ENCODE peak calls at places on chromosomes 3 and 15, in ten cellular contexts. D is neural progenitor cell, Y is breast epithelium, S is body of pancreas, V is tibial nerve, Z is neuronal stem cell, O is tibial artery, C is adrenal gland, F is heart left ventricle, A is pancreas. B is an unnamed sample.

GRCh38 chr15:38860682-38861081 is 296.1 kb upstream of the RASGRP1 start:
- DNase-seq in C (no peak), O (no peak), Y (no peak), F (no peak), D (no peak), S (no peak), Z (no peak), V (no peak), A (no peak), B (no peak)

GRCh38 chr3:99753268-99753975 is 64.2 kb upstream of the CMSS1 start:
- DNase-seq in Z (peak; percentile 50), D (peak; percentile 79), O (no peak), V (peak; percentile 22), Y (no peak), F (peak; percentile 27), A (no peak), C (no peak), S (peak; percentile 6), B (no peak)

GRCh38 chr15:52021128-52021671 is 2.2 kb downstream of the MAPK6 start:
- DNase-seq in C (peak; percentile 78), V (peak; percentile 16), Z (no peak), Y (no peak), S (peak; percentile 87), A (no peak), O (peak; percentile 53), F (peak; percentile 43), D (peak; percentile 24), B (no peak)

GRCh38 chr3:172135766-172136729 is 96.7 kb downstream of the FNDC3B start:
- DNase-seq in C (no peak), V (no peak), Z (no peak), S (no peak), F (no peak), O (no peak), D (no peak), Y (no peak), A (no peak), B (no peak)

GRCh38 chr3:100256724-100257123 is 4.1 kb upstream of the TBC1D23 start:
- DNase-seq in O (no peak), S (no peak), D (peak; percentile 14), A (no peak), V (no peak), F (no peak), C (no peak), Z (no peak), Y (no peak), B (no peak)

GRCh38 chr15:29690765-29691475 is 131.3 kb downstream of the TJP1 start:
- DNase-seq in S (no peak), C (no peak), Z (no peak), O (no peak), F (no peak), V (no peak), A (no peak), D (no peak), Y (no peak), B (no peak)

GRCh38 chr3:171468296-171468906 is 8.2 kb upstream of the TNIK start:
- DNase-seq in Y (no peak), S (no peak), D (no peak), O (no peak), F (no peak), A (no peak), Z (no peak), V (no peak), C (no peak), B (no peak)

GRCh38 chr3:12601072-12601471 is 44.2 kb downstream of the MKRN2 start:
- DNase-seq in Y (no peak), C (no peak), F (no peak), V (no peak), D (no peak), O (no peak), S (no peak), Z (no peak), A (no peak), B (no peak)

DNA sequence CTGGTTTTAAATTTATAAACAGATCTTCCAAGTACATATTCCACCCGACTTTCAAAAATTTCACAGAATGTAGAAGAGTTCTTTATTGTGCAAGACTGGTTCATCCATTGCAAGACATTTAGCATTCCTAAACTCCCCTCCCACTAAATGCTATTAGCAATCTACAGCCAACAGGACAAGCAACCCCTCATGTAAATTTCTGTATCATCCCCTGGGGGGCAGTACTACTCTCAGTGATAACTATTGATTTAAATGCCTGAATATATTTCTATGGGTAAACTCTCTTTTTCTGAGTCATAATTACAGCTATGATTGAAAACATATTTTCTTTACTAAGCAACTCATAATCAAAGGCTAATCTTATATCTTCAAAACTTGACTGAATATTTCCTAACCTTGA is 10.7 kb upstream of the SLC15A2 start:
- DNase-seq in Y (no peak), F (no peak), S (peak; percentile 16), D (peak; percentile 49), Z (peak; percentile 0), A (no peak), O (no peak), V (no peak), C (no peak), B (no peak)
- H3K36me3 ChIP-seq in Y (no peaks in the 10 kb centered on the region), F (no peaks in the 10 kb centered on the region), S (no peaks in the 10 kb centered on the region), D (no peaks in the 10 kb centered on the region), Z (no peaks in the 10 kb centered on the region), A (no peaks in the 10 kb centered on the region), O (no peaks in the 10 kb centered on the region), V (no peaks in the 10 kb centered on the region), C (no peaks in the 10 kb centered on the region), B (no peaks in the 10 kb centered on the region)

GRCh38 chr15:56042523-56042922 is 49.1 kb upstream of the NEDD4 start:
- DNase-seq in V (no peak), F (no peak), Z (no peak), S (no peak), O (no peak), A (no peak), D (no peak), Y (no peak), C (no peak), B (no peak)

GRCh38 chr15:56042982-56043980 is 49.9 kb upstream of the NEDD4 start:
- DNase-seq in D (no peak), Y (no peak), S (no peak), Z (no peak), F (no peak), C (no peak), V (no peak), A (no peak), O (no peak), B (no peak)

GRCh38 chr15:56038015-56038414 is 44.6 kb upstream of the NEDD4 start:
- DNase-seq in D (no peak), A (no peak), Z (no peak), F (no peak), S (no peak), Y (no peak), O (no peak), C (no peak), V (no peak), B (no peak)

GRCh38 chr15:56042031-56042430 is 48.6 kb upstream of the NEDD4 start:
- DNase-seq in A (no peak), D (no peak), O (no peak), S (no peak), F (no peak), C (no peak), Z (no peak), Y (no peak), V (no peak), B (no peak)

DNA sequence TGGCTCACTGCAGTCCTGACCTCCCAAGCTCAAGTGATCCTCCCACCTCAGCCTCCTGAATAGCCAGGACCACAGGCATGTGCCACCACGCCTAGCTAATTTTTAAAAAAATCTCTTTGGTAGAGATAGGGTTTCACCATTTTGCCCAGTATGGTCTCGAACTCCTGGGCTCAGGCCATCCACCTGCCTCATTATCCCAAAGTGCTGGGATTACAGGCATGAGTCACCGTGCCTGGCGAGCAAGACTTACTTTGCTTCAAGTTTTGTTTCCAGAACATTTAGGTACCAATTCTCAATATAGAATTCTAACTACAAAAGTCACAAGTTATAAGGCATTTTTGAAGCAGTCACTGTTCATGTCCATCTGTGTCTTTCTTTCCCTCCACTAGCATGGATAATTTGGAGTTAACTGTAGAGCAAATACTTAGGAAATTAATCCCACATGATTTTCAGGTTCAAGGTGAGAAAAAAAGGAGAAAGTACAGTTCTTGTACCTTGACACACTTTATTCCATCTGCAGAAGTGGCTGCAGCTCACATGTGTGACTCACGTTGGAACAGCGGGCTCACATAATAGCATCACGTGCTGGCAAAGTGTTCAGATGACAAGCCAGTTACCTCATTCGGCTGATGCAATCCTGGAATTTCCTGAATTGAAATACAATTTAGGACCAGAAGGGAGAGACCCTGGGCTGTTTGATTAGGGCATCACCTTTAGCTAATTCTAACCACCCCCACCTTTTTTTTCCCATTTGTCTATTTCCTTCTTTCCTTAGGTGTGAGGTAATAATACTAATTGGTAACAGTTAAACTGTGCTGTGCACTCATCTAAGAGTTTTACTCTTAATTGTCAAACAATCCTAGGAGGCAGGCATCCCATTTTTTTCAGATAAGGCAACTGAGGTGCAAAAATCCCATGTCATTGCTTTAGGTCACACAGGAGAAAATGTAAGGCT is 46.9 kb upstream of the NEDD4 start:
- DNase-seq in A (no peak), C (peak; percentile 91), V (peak; percentile 79), F (peak; percentile 56), D (peak; percentile 20), Z (peak; percentile 14), Y (no peak), O (peak; percentile 78), S (peak; percentile 89), B (peak; percentile 44)
- H3K27ac ChIP-seq in A (peak overlapping the region; percentile 76), C (peak overlapping the region; percentile 77), V (no peak overlapping the region), F (peak overlapping the region; percentile 57), D (no peak overlapping the region), Z (peak overlapping the region; percentile 1), Y (peak overlapping the region; percentile 52), O (peak overlapping the region; percentile 20), S (peak overlapping the region; percentile 43), B (peak overlapping the region; percentile 43)

DNA sequence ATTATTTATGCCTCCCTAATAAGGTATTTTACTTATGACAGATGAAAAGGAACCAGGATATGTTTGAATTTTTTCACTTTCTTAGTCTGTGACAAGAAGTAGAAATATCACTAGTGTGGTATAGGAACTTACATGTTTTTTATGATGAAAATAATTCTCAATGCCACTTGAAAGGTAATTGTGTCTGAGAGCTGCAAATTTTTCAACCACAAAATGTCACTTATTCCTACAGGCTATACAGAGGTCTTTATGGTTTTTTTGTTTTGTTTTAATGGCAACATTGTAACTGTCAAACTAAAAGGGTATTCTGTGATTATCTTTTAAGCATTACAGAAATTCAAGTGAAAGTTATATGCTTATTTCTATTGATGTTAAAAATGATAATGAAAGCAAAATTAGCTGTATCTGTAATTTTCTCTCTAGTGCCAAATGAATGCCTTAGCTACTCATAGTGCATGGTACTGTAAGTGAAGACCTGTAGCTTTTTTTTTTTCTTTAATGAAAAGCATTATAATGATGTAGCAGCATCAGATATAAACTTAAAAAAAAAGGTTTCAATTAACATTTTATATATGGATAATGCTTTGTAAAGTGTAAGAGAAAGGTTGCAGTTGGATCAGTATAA is 14.7 kb downstream of the FEM1B start:
- DNase-seq in Z (no peak), D (no peak), Y (no peak), O (no peak), F (no peak), S (no peak), V (no peak), A (no peak), C (no peak), B (no peak)
- H3K36me3 ChIP-seq in Z (peaks cover 15% of the 10 kb centered on the region), D (peaks cover 18% of the 10 kb centered on the region), Y (peaks cover 7% of the 10 kb centered on the region), O (peaks cover 22% of the 10 kb centered on the region), F (peaks cover 4% of the 10 kb centered on the region), S (peaks cover 7% of the 10 kb centered on the region), V (no peaks in the 10 kb centered on the region), A (no peaks in the 10 kb centered on the region), C (no peaks in the 10 kb centered on the region), B (peaks cover 60% of the 10 kb centered on the region)

DNA sequence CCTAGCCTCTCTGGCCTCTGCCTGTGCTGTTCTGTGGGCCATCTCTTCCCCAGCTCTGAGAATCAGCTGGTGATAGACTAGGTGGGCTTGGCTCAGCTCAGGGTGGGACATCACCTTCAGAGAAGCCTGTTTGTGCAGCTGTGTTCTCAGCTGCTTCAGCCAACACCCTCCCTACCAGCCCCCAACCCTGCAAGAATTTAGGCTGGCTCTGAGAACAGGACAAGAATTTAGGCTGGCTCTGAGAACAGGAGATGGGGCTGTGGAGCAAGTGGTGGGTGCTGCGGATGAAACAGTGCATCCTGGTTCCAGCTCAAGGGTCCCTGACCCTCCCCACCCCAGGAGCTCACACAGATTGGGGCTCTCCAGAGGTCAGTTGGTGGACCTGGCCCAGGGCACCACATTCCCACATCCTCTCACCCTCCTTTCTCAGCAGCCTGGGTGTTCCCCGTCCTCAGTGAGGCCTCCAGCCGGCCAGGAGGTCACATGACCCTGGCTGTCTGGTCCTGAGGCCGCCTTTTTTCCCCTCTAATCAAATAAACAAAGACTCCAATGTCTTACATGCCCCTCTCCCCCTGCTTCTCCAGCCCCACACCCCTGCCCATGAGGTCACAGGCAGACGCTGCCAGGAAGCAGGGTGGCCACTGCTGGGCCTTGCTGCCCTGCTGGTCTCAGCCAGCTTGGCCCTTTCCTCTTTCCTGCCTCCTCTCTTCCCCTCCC is 14.9 kb downstream of the PLEKHO2 start:
- DNase-seq in A (no peak), F (peak; percentile 72), Y (no peak), V (peak; percentile 39), D (peak; percentile 64), Z (peak; percentile 41), C (peak; percentile 86), O (peak; percentile 54), S (peak; percentile 52), B (peak; percentile 64)
- H3K27ac ChIP-seq in A (peak overlapping the region; percentile 47), F (peak overlapping the region; percentile 74), Y (peak overlapping the region; percentile 33), V (peak overlapping the region; percentile 99), D (peak overlapping the region; percentile 48), Z (peak overlapping the region; percentile 47), C (peak overlapping the region; percentile 77), O (peak overlapping the region; percentile 77), S (peak overlapping the region; percentile 4), B (peak overlapping the region; percentile 58)

B was measured in psoas muscle.